ENCODE peak calls at places on chromosomes 16 and 17, in four cellular contexts. Z, E, T and X are unnamed samples.

GRCh38 chr16:3101841-3102470 is 2.9 kb upstream of the ZSCAN10 start:
- DNase-seq in E (peak), Z (no peak), T (no peak), X (no peak)

GRCh38 chr17:44935116-44935515 is 12.5 kb downstream of the KIF18B start:
- DNase-seq in T (no peak), Z (no peak), E (no peak), X (no peak)

GRCh38 chr17:2011421-2012371 is 13.4 kb downstream of the RTN4RL1 start:
- DNase-seq in T (no peak), E (no peak), Z (peak), X (peak)

GRCh38 chr17:73199751-73200317 is 7.0 kb downstream of the COG1 start:
- DNase-seq in E (no peak), Z (no peak), T (no peak), X (no peak)

GRCh38 chr17:32870027-32870670 is 6.8 kb downstream of the MYO1D start:
- DNase-seq in E (no peak), Z (peak), T (no peak), X (no peak)

GRCh38 chr17:1170739-1171138 is 9.0 kb downstream of the ABR start:
- DNase-seq in T (no peak), E (no peak), Z (no peak), X (no peak)

GRCh38 chr17:56880133-56880532 is 33.7 kb downstream of the TRIM25 start:
- DNase-seq in Z (no peak), T (no peak), E (no peak), X (no peak)

GRCh38 chr17:39239640-39240314 is 14.0 kb upstream of the STAC2 start:
- DNase-seq in Z (no peak), E (peak), T (peak), X (peak)

GRCh38 chr17:64091116-64091515 is 38.8 kb downstream of the ERN1 start:
- DNase-seq in T (no peak), E (no peak), Z (peak), X (no peak)

GRCh38 chr16:79826732-79827514 is 226.4 kb upstream of the MAF start:
- DNase-seq in T (no peak), Z (no peak), E (no peak), X (no peak)

GRCh38 chr16:27920391-27920891 is 143.1 kb downstream of the GSG1L start:
- DNase-seq in Z (peak), T (peak), E (peak), X (no peak)

GRCh38 chr17:58092797-58093385 is 9.7 kb downstream of the DYNLL2 start:
- DNase-seq in E (no peak), Z (no peak), T (no peak), X (no peak)